ENCODE peak calls at places on chromosomes 5 and 9, in four cellular contexts. One of them, this sample, is unnamed.

GRCh38 chr5:17916451-17916850 is 282.2 kb downstream of the TAF11L14 start:
- DNase-seq in endothelial cell: no peak
- DNase-seq in tibial artery: no peak
- DNase-seq in endothelial cell of umbilical vein: no peak
- DNase-seq in this sample: no peak

GRCh38 chr5:134436523-134437339 is 25.1 kb upstream of the CDKN2AIPNL start:
- DNase-seq in tibial artery: peak; percentile 75
- DNase-seq in endothelial cell of umbilical vein: peak; percentile 69
- DNase-seq in endothelial cell: peak; percentile 10
- DNase-seq in this sample: no peak

GRCh38 chr5:140549237-140550144 is 2.0 kb downstream of the EIF4EBP3 start:
- DNase-seq in tibial artery: no peak
- DNase-seq in endothelial cell: no peak
- DNase-seq in endothelial cell of umbilical vein: peak; percentile 47
- DNase-seq in this sample: peak; percentile 46

GRCh38 chr5:92769986-92770385 is 811.0 kb downstream of the NR2F1-AS1 start:
- DNase-seq in endothelial cell: no peak
- DNase-seq in tibial artery: no peak
- DNase-seq in endothelial cell of umbilical vein: no peak
- DNase-seq in this sample: no peak

GRCh38 chr5:122078116-122078865 is at the start of gene LOX:
- DNase-seq in endothelial cell of umbilical vein: peak; percentile 87
- DNase-seq in endothelial cell: peak; percentile 37
- DNase-seq in tibial artery: peak; percentile 95
- DNase-seq in this sample: peak; percentile 86

GRCh38 chr9:36802171-36802920 is 229.7 kb downstream of the MELK start:
- DNase-seq in endothelial cell of umbilical vein: no peak
- DNase-seq in endothelial cell: no peak
- DNase-seq in tibial artery: no peak
- DNase-seq in this sample: no peak

GRCh38 chr5:128062172-128062746 is 21.3 kb upstream of the SLC12A2 start:
- DNase-seq in tibial artery: no peak
- DNase-seq in endothelial cell of umbilical vein: peak; percentile 9
- DNase-seq in endothelial cell: no peak
- DNase-seq in this sample: no peak

GRCh38 chr5:3380689-3381088 is 214.9 kb upstream of the IRX1 start:
- DNase-seq in endothelial cell of umbilical vein: no peak
- DNase-seq in tibial artery: no peak
- DNase-seq in endothelial cell: no peak
- DNase-seq in this sample: no peak

GRCh38 chr9:128285033-128285784 is 9.1 kb downstream of the SWI5 start:
- DNase-seq in endothelial cell: no peak
- DNase-seq in tibial artery: no peak
- DNase-seq in endothelial cell of umbilical vein: no peak
- DNase-seq in this sample: no peak

GRCh38 chr5:5132185-5132584 is 7.9 kb upstream of the ADAMTS16 start:
- DNase-seq in tibial artery: no peak
- DNase-seq in endothelial cell: no peak
- DNase-seq in endothelial cell of umbilical vein: no peak
- DNase-seq in this sample: no peak

GRCh38 chr9:116899337-116900006 is 212.4 kb downstream of the TRIM32 start:
- DNase-seq in tibial artery: no peak
- DNase-seq in endothelial cell: no peak
- DNase-seq in endothelial cell of umbilical vein: no peak
- DNase-seq in this sample: no peak

GRCh38 chr5:116572375-116573278 is 2.0 kb downstream of the SEMA6A start:
- DNase-seq in endothelial cell: peak; percentile 70
- DNase-seq in endothelial cell of umbilical vein: peak; percentile 25
- DNase-seq in tibial artery: peak; percentile 65
- DNase-seq in this sample: no peak

GRCh38 chr5:29054694-29055093 is 2016.3 kb upstream of the CDH9 start:
- DNase-seq in tibial artery: no peak
- DNase-seq in endothelial cell: no peak
- DNase-seq in endothelial cell of umbilical vein: no peak
- DNase-seq in this sample: no peak

GRCh38 chr9:127873886-127874285 is 3.6 kb downstream of the AK1 start:
- DNase-seq in endothelial cell: no peak
- DNase-seq in tibial artery: peak; percentile 95
- DNase-seq in endothelial cell of umbilical vein: peak; percentile 34
- DNase-seq in this sample: no peak

GRCh38 chr5:1359031-1359645 is 14.2 kb upstream of the CLPTM1L start:
- DNase-seq in tibial artery: no peak
- DNase-seq in endothelial cell of umbilical vein: no peak
- DNase-seq in endothelial cell: no peak
- DNase-seq in this sample: no peak

GRCh38 chr5:148607406-148607805 is 46.9 kb downstream of the HTR4 start:
- DNase-seq in endothelial cell: no peak
- DNase-seq in endothelial cell of umbilical vein: no peak
- DNase-seq in tibial artery: no peak
- DNase-seq in this sample: no peak

GRCh38 chr5:8057764-8058163 is 188.8 kb downstream of the MTRR start:
- DNase-seq in endothelial cell of umbilical vein: no peak
- DNase-seq in tibial artery: no peak
- DNase-seq in endothelial cell: no peak
- DNase-seq in this sample: no peak

GRCh38 chr5:151463137-151464029 is 16.0 kb downstream of the SLC36A1 start:
- DNase-seq in endothelial cell: peak; percentile 59
- DNase-seq in endothelial cell of umbilical vein: no peak
- DNase-seq in tibial artery: no peak
- DNase-seq in this sample: no peak

GRCh38 chr5:151492729-151493128 is 45.3 kb downstream of the SLC36A1 start:
- DNase-seq in tibial artery: no peak
- DNase-seq in endothelial cell: no peak
- DNase-seq in endothelial cell of umbilical vein: no peak
- DNase-seq in this sample: no peak

GRCh38 chr9:127519301-127520166 is 68.2 kb downstream of the LRSAM1 start:
- DNase-seq in endothelial cell of umbilical vein: peak; percentile 95
- DNase-seq in tibial artery: peak; percentile 77
- DNase-seq in endothelial cell: no peak
- DNase-seq in this sample: no peak

GRCh38 chr5:167899490-167899889 is 392.0 kb upstream of the WWC1 start:
- DNase-seq in endothelial cell of umbilical vein: no peak
- DNase-seq in endothelial cell: no peak
- DNase-seq in tibial artery: no peak
- DNase-seq in this sample: peak; percentile 73

GRCh38 chr9:976258-976804 is at the start of gene DMRT3:
- DNase-seq in endothelial cell: peak; percentile 36
- DNase-seq in endothelial cell of umbilical vein: no peak
- DNase-seq in tibial artery: no peak
- DNase-seq in this sample: no peak

GRCh38 chr5:158384535-158385421 is 525.8 kb upstream of the CLINT1 start:
- DNase-seq in endothelial cell of umbilical vein: peak; percentile 79
- DNase-seq in tibial artery: no peak
- DNase-seq in endothelial cell: no peak
- DNase-seq in this sample: no peak

GRCh38 chr5:102536323-102536928 is 37.6 kb upstream of the SLCO6A1 start:
- DNase-seq in endothelial cell: no peak
- DNase-seq in tibial artery: no peak
- DNase-seq in endothelial cell of umbilical vein: peak; percentile 27
- DNase-seq in this sample: peak; percentile 42

GRCh38 chr5:91214571-91214970 is 168.5 kb downstream of the ARRDC3 start:
- DNase-seq in tibial artery: no peak
- DNase-seq in endothelial cell of umbilical vein: no peak
- DNase-seq in endothelial cell: no peak
- DNase-seq in this sample: no peak

GRCh38 chr5:141564216-141564692 is 54.5 kb downstream of the DIAPH1 start:
- DNase-seq in endothelial cell of umbilical vein: peak; percentile 94
- DNase-seq in endothelial cell: peak; percentile 63
- DNase-seq in tibial artery: no peak
- DNase-seq in this sample: peak; percentile 97

GRCh38 chr5:116702776-116703175 is 128.2 kb upstream of the SEMA6A start:
- DNase-seq in endothelial cell of umbilical vein: no peak
- DNase-seq in tibial artery: no peak
- DNase-seq in endothelial cell: no peak
- DNase-seq in this sample: no peak

GRCh38 chr5:152532714-152533113 is 127.6 kb upstream of the NMUR2 start:
- DNase-seq in endothelial cell: peak; percentile 16
- DNase-seq in endothelial cell of umbilical vein: peak; percentile 47
- DNase-seq in tibial artery: no peak
- DNase-seq in this sample: peak; percentile 62

GRCh38 chr5:173056783-173057061 is 570 bp downstream of the CREBRF start:
- DNase-seq in tibial artery: no peak
- DNase-seq in endothelial cell: peak; percentile 80
- DNase-seq in endothelial cell of umbilical vein: no peak
- DNase-seq in this sample: no peak

GRCh38 chr5:173055722-173055982 is 500 bp upstream of the CREBRF start:
- DNase-seq in endothelial cell of umbilical vein: no peak
- DNase-seq in endothelial cell: no peak
- DNase-seq in tibial artery: no peak
- DNase-seq in this sample: no peak

GRCh38 chr5:173055983-173056782 is at the start of gene CREBRF:
- DNase-seq in endothelial cell: peak; percentile 98
- DNase-seq in endothelial cell of umbilical vein: peak; percentile 99
- DNase-seq in tibial artery: peak; percentile 99
- DNase-seq in this sample: peak; percentile 96

GRCh38 chr5:173055042-173055721 is 970 bp upstream of the CREBRF start:
- DNase-seq in endothelial cell of umbilical vein: no peak
- DNase-seq in endothelial cell: no peak
- DNase-seq in tibial artery: no peak
- DNase-seq in this sample: no peak

GRCh38 chr5:173057062-173057924 is 1.1 kb downstream of the CREBRF start:
- DNase-seq in endothelial cell of umbilical vein: peak; percentile 99
- DNase-seq in tibial artery: peak; percentile 99
- DNase-seq in endothelial cell: peak; percentile 99
- DNase-seq in this sample: peak; percentile 97
- TF ChIP-seq CTCF in endothelial cell of umbilical vein: no peak
- TF ChIP-seq CTCF in tibial artery: peak; percentile 29
- TF ChIP-seq CTCF in endothelial cell: no peak
- TF ChIP-seq CTCF in this sample: no peak

GRCh38 chr5:34496258-34496657 is 159.9 kb upstream of the RAI14 start:
- DNase-seq in tibial artery: peak; percentile 68
- DNase-seq in endothelial cell of umbilical vein: no peak
- DNase-seq in endothelial cell: no peak
- DNase-seq in this sample: no peak
- TF ChIP-seq CTCF in tibial artery: peak; percentile 24
- TF ChIP-seq CTCF in endothelial cell of umbilical vein: no peak
- TF ChIP-seq CTCF in endothelial cell: no peak
- TF ChIP-seq CTCF in this sample: no peak

DNA sequence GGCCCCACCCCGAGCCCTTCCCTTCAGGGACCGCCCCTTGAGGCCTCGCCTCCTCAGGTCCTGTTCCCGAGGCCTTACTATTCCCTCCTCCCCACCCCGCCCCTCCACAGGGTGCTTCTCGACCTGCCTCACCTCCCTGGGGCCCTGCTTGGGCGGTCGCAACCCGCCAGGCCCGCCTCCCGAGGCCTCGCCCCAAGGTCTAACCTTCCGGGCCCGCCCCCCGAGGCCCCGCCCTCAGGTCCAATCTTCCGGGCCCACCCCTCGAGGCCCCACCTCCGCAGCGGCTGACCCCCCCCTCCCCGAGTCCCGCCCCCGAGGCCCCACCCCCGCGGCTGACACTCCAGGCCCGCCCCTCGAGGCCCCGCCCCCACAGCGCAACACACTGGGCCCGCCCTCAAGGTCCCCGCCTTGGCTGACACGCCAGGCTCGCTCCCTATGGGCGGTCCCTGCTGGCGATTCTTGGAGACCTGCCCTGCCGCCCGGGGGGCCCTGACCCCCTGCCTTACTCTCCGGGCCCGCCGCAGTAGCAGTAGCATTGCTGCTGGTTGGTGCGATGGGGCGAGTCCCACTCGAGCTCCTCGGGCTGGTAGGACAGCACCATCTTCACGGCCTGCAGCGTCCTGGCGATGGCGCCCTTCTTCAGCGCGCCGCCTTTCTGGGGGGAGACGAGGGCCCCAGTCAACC is 8.2 kb downstream of the PHF19 start:
- DNase-seq in endothelial cell of umbilical vein: peak; percentile 86
- DNase-seq in endothelial cell: peak; percentile 92
- DNase-seq in tibial artery: peak; percentile 99
- DNase-seq in this sample: peak; percentile 96
- TF ChIP-seq CTCF in endothelial cell of umbilical vein: peak; percentile 27
- TF ChIP-seq CTCF in endothelial cell: no peak
- TF ChIP-seq CTCF in tibial artery: peak; percentile 38
- TF ChIP-seq CTCF in this sample: peak; percentile 72

GRCh38 chr9:88041447-88041846 is 67.1 kb upstream of the CDK20 start:
- DNase-seq in endothelial cell of umbilical vein: no peak
- DNase-seq in tibial artery: no peak
- DNase-seq in endothelial cell: no peak
- DNase-seq in this sample: peak; percentile 42
- TF ChIP-seq CTCF in endothelial cell of umbilical vein: no peak
- TF ChIP-seq CTCF in tibial artery: peak; percentile 14
- TF ChIP-seq CTCF in endothelial cell: no peak
- TF ChIP-seq CTCF in this sample: peak; percentile 63

GRCh38 chr5:133286483-133286882 is 234.7 kb downstream of the HSPA4 start:
- DNase-seq in endothelial cell: no peak
- DNase-seq in tibial artery: no peak
- DNase-seq in endothelial cell of umbilical vein: no peak
- DNase-seq in this sample: no peak

GRCh38 chr5:133284306-133284705 is 232.5 kb downstream of the HSPA4 start:
- DNase-seq in endothelial cell: no peak
- DNase-seq in endothelial cell of umbilical vein: no peak
- DNase-seq in tibial artery: no peak
- DNase-seq in this sample: no peak

GRCh38 chr5:133289686-133290367 is 238.0 kb downstream of the HSPA4 start:
- DNase-seq in endothelial cell of umbilical vein: no peak
- DNase-seq in tibial artery: no peak
- DNase-seq in endothelial cell: no peak
- DNase-seq in this sample: no peak

GRCh38 chr5:133285583-133286021 is 233.8 kb downstream of the HSPA4 start:
- DNase-seq in endothelial cell: no peak
- DNase-seq in endothelial cell of umbilical vein: peak; percentile 9
- DNase-seq in tibial artery: no peak
- DNase-seq in this sample: no peak

GRCh38 chr5:133287500-133287899 is 235.7 kb downstream of the HSPA4 start:
- DNase-seq in endothelial cell of umbilical vein: peak; percentile 52
- DNase-seq in tibial artery: no peak
- DNase-seq in endothelial cell: peak; percentile 60
- DNase-seq in this sample: no peak
- TF ChIP-seq CTCF in endothelial cell of umbilical vein: peak; percentile 47
- TF ChIP-seq CTCF in tibial artery: no peak
- TF ChIP-seq CTCF in endothelial cell: no peak
- TF ChIP-seq CTCF in this sample: peak; percentile 36

GRCh38 chr9:34059954-34060353 is 11.3 kb upstream of the UBAP2 start:
- DNase-seq in endothelial cell of umbilical vein: no peak
- DNase-seq in endothelial cell: no peak
- DNase-seq in tibial artery: no peak
- DNase-seq in this sample: no peak

DNA sequence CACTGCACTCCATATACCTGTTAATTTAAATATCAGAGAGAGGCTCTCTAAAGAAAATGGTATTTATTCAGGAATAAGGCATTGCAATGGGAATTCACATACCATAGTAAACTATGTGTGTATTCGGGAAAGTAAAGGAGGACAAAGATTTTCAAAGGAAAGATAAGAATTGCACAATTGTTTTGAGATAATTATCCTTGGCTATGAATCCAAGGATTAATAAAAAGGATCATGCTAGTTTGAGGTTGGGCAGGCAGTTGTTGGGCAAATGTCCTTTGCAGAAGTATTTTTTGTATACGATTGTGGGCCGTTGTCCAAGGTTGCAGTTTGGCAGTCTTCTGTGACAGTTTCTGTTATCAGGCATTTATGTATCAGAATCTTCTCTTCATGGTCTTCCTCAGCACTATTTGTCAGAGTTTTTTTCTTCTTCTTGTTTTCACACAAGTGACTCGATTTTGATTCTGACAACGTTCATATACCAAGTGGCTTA is 10.6 kb upstream of the UBAP2 start:
- DNase-seq in endothelial cell of umbilical vein: no peak
- DNase-seq in tibial artery: no peak
- DNase-seq in endothelial cell: no peak
- DNase-seq in this sample: no peak
- TF ChIP-seq CTCF in endothelial cell of umbilical vein: no peak
- TF ChIP-seq CTCF in tibial artery: no peak
- TF ChIP-seq CTCF in endothelial cell: no peak
- TF ChIP-seq CTCF in this sample: no peak